ENCODE peak calls at places on chromosomes 7 and 10, in eight cellular contexts. One of them, this sample, is unnamed.

GRCh38 chr10:306007-306406 is 170.8 kb downstream of the ZMYND11 start:
- DNase-seq in HCT116: no peak
- DNase-seq in fibroblast of mammary gland: no peak
- DNase-seq in AG04450: no peak
- DNase-seq in hepatocyte: no peak
- DNase-seq in IMR-90: no peak
- DNase-seq in AG10803: peak
- DNase-seq in mammary epithelial cell: no peak
- DNase-seq in this sample: no peak

GRCh38 chr10:102300289-102300843 is 55.0 kb downstream of the GBF1 start:
- DNase-seq in HCT116: no peak
- DNase-seq in hepatocyte: no peak
- DNase-seq in AG10803: peak
- DNase-seq in AG04450: peak
- DNase-seq in IMR-90: peak
- DNase-seq in fibroblast of mammary gland: peak
- DNase-seq in mammary epithelial cell: no peak
- DNase-seq in this sample: no peak

GRCh38 chr10:132663666-132664365 is 122.1 kb downstream of the NKX6-2 start:
- DNase-seq in mammary epithelial cell: peak
- DNase-seq in hepatocyte: no peak
- DNase-seq in HCT116: no peak
- DNase-seq in AG10803: no peak
- DNase-seq in AG04450: no peak
- DNase-seq in fibroblast of mammary gland: no peak
- DNase-seq in IMR-90: no peak
- DNase-seq in this sample: no peak

GRCh38 chr10:26211781-26212444 is 4.7 kb upstream of the GAD2 start:
- DNase-seq in IMR-90: no peak
- DNase-seq in mammary epithelial cell: no peak
- DNase-seq in hepatocyte: peak
- DNase-seq in HCT116: no peak
- DNase-seq in fibroblast of mammary gland: no peak
- DNase-seq in AG04450: no peak
- DNase-seq in AG10803: no peak
- DNase-seq in this sample: no peak

GRCh38 chr10:34687434-34688205 is 127.5 kb downstream of the PARD3 start:
- DNase-seq in AG10803: no peak
- DNase-seq in fibroblast of mammary gland: peak
- DNase-seq in hepatocyte: no peak
- DNase-seq in HCT116: no peak
- DNase-seq in mammary epithelial cell: no peak
- DNase-seq in AG04450: no peak
- DNase-seq in IMR-90: peak
- DNase-seq in this sample: no peak

GRCh38 chr10:17533731-17534130 is 79.3 kb upstream of the ST8SIA6 start:
- DNase-seq in AG04450: no peak
- DNase-seq in IMR-90: peak
- DNase-seq in AG10803: no peak
- DNase-seq in fibroblast of mammary gland: peak
- DNase-seq in mammary epithelial cell: peak
- DNase-seq in HCT116: no peak
- DNase-seq in hepatocyte: no peak
- DNase-seq in this sample: no peak

GRCh38 chr7:22093936-22094335 is 148.2 kb upstream of the CDCA7L start:
- DNase-seq in HCT116: no peak
- DNase-seq in mammary epithelial cell: no peak
- DNase-seq in fibroblast of mammary gland: no peak
- DNase-seq in IMR-90: no peak
- DNase-seq in AG10803: no peak
- DNase-seq in AG04450: no peak
- DNase-seq in hepatocyte: no peak
- DNase-seq in this sample: no peak

GRCh38 chr7:88758355-88759215 is 915 bp upstream of the ZNF804B start:
- DNase-seq in hepatocyte: peak
- DNase-seq in IMR-90: no peak
- DNase-seq in AG04450: no peak
- DNase-seq in fibroblast of mammary gland: peak
- DNase-seq in HCT116: no peak
- DNase-seq in mammary epithelial cell: no peak
- DNase-seq in AG10803: peak
- DNase-seq in this sample: no peak

GRCh38 chr10:48448796-48449195 is 142.3 kb downstream of the MAPK8 start:
- DNase-seq in AG10803: peak
- DNase-seq in mammary epithelial cell: peak
- DNase-seq in HCT116: no peak
- DNase-seq in hepatocyte: peak
- DNase-seq in IMR-90: peak
- DNase-seq in fibroblast of mammary gland: peak
- DNase-seq in AG04450: no peak
- DNase-seq in this sample: no peak

GRCh38 chr7:50795831-50796230 is 13.1 kb upstream of the GRB10 start:
- DNase-seq in hepatocyte: no peak
- DNase-seq in HCT116: no peak
- DNase-seq in AG04450: no peak
- DNase-seq in mammary epithelial cell: no peak
- DNase-seq in fibroblast of mammary gland: no peak
- DNase-seq in IMR-90: no peak
- DNase-seq in AG10803: no peak
- DNase-seq in this sample: no peak

GRCh38 chr7:143269254-143269653 is 6.0 kb downstream of the GSTK1 start:
- DNase-seq in fibroblast of mammary gland: no peak
- DNase-seq in hepatocyte: no peak
- DNase-seq in IMR-90: no peak
- DNase-seq in HCT116: no peak
- DNase-seq in AG04450: no peak
- DNase-seq in AG10803: no peak
- DNase-seq in mammary epithelial cell: no peak
- DNase-seq in this sample: no peak

GRCh38 chr7:106570948-106571418 is 90.0 kb downstream of the CCDC71L start:
- DNase-seq in fibroblast of mammary gland: no peak
- DNase-seq in mammary epithelial cell: no peak
- DNase-seq in AG04450: no peak
- DNase-seq in IMR-90: peak
- DNase-seq in HCT116: no peak
- DNase-seq in AG10803: peak
- DNase-seq in hepatocyte: no peak
- DNase-seq in this sample: no peak

GRCh38 chr7:20329389-20330175 is 1.1 kb upstream of the ITGB8 start:
- DNase-seq in IMR-90: peak
- DNase-seq in AG10803: peak
- DNase-seq in hepatocyte: peak
- DNase-seq in HCT116: peak
- DNase-seq in AG04450: no peak
- DNase-seq in mammary epithelial cell: peak
- DNase-seq in fibroblast of mammary gland: peak
- DNase-seq in this sample: peak

GRCh38 chr7:114989531-114989930 is 67.6 kb downstream of the MDFIC start:
- DNase-seq in fibroblast of mammary gland: peak
- DNase-seq in AG10803: no peak
- DNase-seq in mammary epithelial cell: no peak
- DNase-seq in hepatocyte: no peak
- DNase-seq in IMR-90: no peak
- DNase-seq in AG04450: no peak
- DNase-seq in HCT116: no peak
- DNase-seq in this sample: no peak

GRCh38 chr10:49534670-49535381 is 4.1 kb downstream of the ERCC6 start:
- DNase-seq in hepatocyte: no peak
- DNase-seq in IMR-90: peak
- DNase-seq in fibroblast of mammary gland: peak
- DNase-seq in AG04450: no peak
- DNase-seq in HCT116: no peak
- DNase-seq in mammary epithelial cell: peak
- DNase-seq in AG10803: peak
- DNase-seq in this sample: no peak

GRCh38 chr10:76558586-76558985 is 1079.0 kb downstream of the KCNMA1 start:
- DNase-seq in HCT116: no peak
- DNase-seq in IMR-90: peak
- DNase-seq in fibroblast of mammary gland: peak
- DNase-seq in mammary epithelial cell: peak
- DNase-seq in AG04450: no peak
- DNase-seq in AG10803: peak
- DNase-seq in hepatocyte: peak
- DNase-seq in this sample: peak

GRCh38 chr10:88337134-88337533 is 246.0 kb downstream of the RNLS start:
- DNase-seq in AG04450: no peak
- DNase-seq in IMR-90: no peak
- DNase-seq in hepatocyte: no peak
- DNase-seq in fibroblast of mammary gland: no peak
- DNase-seq in AG10803: no peak
- DNase-seq in mammary epithelial cell: no peak
- DNase-seq in HCT116: no peak
- DNase-seq in this sample: no peak

GRCh38 chr7:26199301-26200112 is 1.0 kb downstream of the HNRNPA2B1 start:
- DNase-seq in AG10803: peak
- DNase-seq in hepatocyte: peak
- DNase-seq in fibroblast of mammary gland: peak
- DNase-seq in AG04450: no peak
- DNase-seq in HCT116: no peak
- DNase-seq in IMR-90: peak
- DNase-seq in mammary epithelial cell: no peak
- DNase-seq in this sample: peak

GRCh38 chr10:117096559-117097201 is 41.4 kb downstream of the VAX1 start:
- DNase-seq in IMR-90: no peak
- DNase-seq in HCT116: no peak
- DNase-seq in hepatocyte: no peak
- DNase-seq in AG10803: no peak
- DNase-seq in AG04450: no peak
- DNase-seq in fibroblast of mammary gland: no peak
- DNase-seq in mammary epithelial cell: no peak
- DNase-seq in this sample: no peak

GRCh38 chr10:49486738-49487137 is 52.2 kb downstream of the ERCC6 start:
- DNase-seq in AG10803: no peak
- DNase-seq in AG04450: no peak
- DNase-seq in hepatocyte: no peak
- DNase-seq in mammary epithelial cell: no peak
- DNase-seq in fibroblast of mammary gland: no peak
- DNase-seq in IMR-90: no peak
- DNase-seq in HCT116: no peak
- DNase-seq in this sample: no peak

GRCh38 chr7:12031186-12031585 is 179.9 kb upstream of the TMEM106B start:
- DNase-seq in hepatocyte: no peak
- DNase-seq in AG10803: peak
- DNase-seq in fibroblast of mammary gland: no peak
- DNase-seq in IMR-90: peak
- DNase-seq in HCT116: no peak
- DNase-seq in mammary epithelial cell: no peak
- DNase-seq in AG04450: no peak
- DNase-seq in this sample: no peak

GRCh38 chr10:62817763-62818425 is 1.7 kb upstream of the EGR2 start:
- DNase-seq in AG04450: no peak
- DNase-seq in mammary epithelial cell: peak
- DNase-seq in fibroblast of mammary gland: peak
- DNase-seq in HCT116: peak
- DNase-seq in IMR-90: peak
- DNase-seq in AG10803: peak
- DNase-seq in hepatocyte: peak
- DNase-seq in this sample: peak

GRCh38 chr10:60169111-60169510 is 220.6 kb downstream of the ANK3 start:
- DNase-seq in AG04450: no peak
- DNase-seq in HCT116: no peak
- DNase-seq in fibroblast of mammary gland: no peak
- DNase-seq in IMR-90: no peak
- DNase-seq in mammary epithelial cell: no peak
- DNase-seq in hepatocyte: no peak
- DNase-seq in AG10803: no peak
- DNase-seq in this sample: no peak

GRCh38 chr10:119689016-119689564 is 36.8 kb upstream of the INPP5F start:
- DNase-seq in hepatocyte: no peak
- DNase-seq in fibroblast of mammary gland: no peak
- DNase-seq in HCT116: no peak
- DNase-seq in IMR-90: no peak
- DNase-seq in AG10803: no peak
- DNase-seq in mammary epithelial cell: no peak
- DNase-seq in AG04450: no peak
- DNase-seq in this sample: no peak

GRCh38 chr7:19351756-19352155 is 206.5 kb upstream of the FERD3L start:
- DNase-seq in hepatocyte: no peak
- DNase-seq in AG04450: no peak
- DNase-seq in AG10803: peak
- DNase-seq in IMR-90: peak
- DNase-seq in mammary epithelial cell: no peak
- DNase-seq in fibroblast of mammary gland: no peak
- DNase-seq in HCT116: no peak
- DNase-seq in this sample: no peak

GRCh38 chr7:56091591-56091990 is 1.2 kb downstream of the PHKG1 start:
- DNase-seq in hepatocyte: no peak
- DNase-seq in IMR-90: no peak
- DNase-seq in mammary epithelial cell: no peak
- DNase-seq in AG10803: peak
- DNase-seq in HCT116: no peak
- DNase-seq in AG04450: no peak
- DNase-seq in fibroblast of mammary gland: no peak
- DNase-seq in this sample: peak

GRCh38 chr10:46096909-46097575 is 51.0 kb upstream of the MSMB start:
- DNase-seq in AG04450: no peak
- DNase-seq in hepatocyte: no peak
- DNase-seq in mammary epithelial cell: no peak
- DNase-seq in HCT116: no peak
- DNase-seq in IMR-90: no peak
- DNase-seq in AG10803: peak
- DNase-seq in fibroblast of mammary gland: no peak
- DNase-seq in this sample: no peak

GRCh38 chr7:68752485-68752884 is 845.8 kb upstream of the AUTS2 start:
- DNase-seq in fibroblast of mammary gland: no peak
- DNase-seq in AG04450: no peak
- DNase-seq in hepatocyte: no peak
- DNase-seq in mammary epithelial cell: no peak
- DNase-seq in IMR-90: no peak
- DNase-seq in HCT116: no peak
- DNase-seq in AG10803: peak
- DNase-seq in this sample: no peak
- TF ChIP-seq CTCF in fibroblast of mammary gland: no peak
- TF ChIP-seq CTCF in AG04450: no peak
- TF ChIP-seq CTCF in hepatocyte: no peak
- TF ChIP-seq CTCF in mammary epithelial cell: no peak
- TF ChIP-seq CTCF in IMR-90: no peak
- TF ChIP-seq CTCF in HCT116: no peak
- TF ChIP-seq CTCF in AG10803: no peak
- TF ChIP-seq CTCF in this sample: no peak

GRCh38 chr10:104120512-104120902 is 1.5 kb upstream of the SFR1 start:
- DNase-seq in fibroblast of mammary gland: no peak
- DNase-seq in HCT116: no peak
- DNase-seq in mammary epithelial cell: no peak
- DNase-seq in IMR-90: no peak
- DNase-seq in AG04450: no peak
- DNase-seq in AG10803: no peak
- DNase-seq in hepatocyte: no peak
- DNase-seq in this sample: no peak
- H3K4me3 ChIP-seq in fibroblast of mammary gland: no peak
- H3K4me3 ChIP-seq in HCT116: no peak
- H3K4me3 ChIP-seq in mammary epithelial cell: peak
- H3K4me3 ChIP-seq in IMR-90: peak
- H3K4me3 ChIP-seq in AG04450: peak
- H3K4me3 ChIP-seq in AG10803: peak
- H3K4me3 ChIP-seq in hepatocyte: no peak
- H3K4me3 ChIP-seq in this sample: no peak

GRCh38 chr10:113216068-113216467 is 266.0 kb downstream of the TCF7L2 start:
- DNase-seq in fibroblast of mammary gland: no peak
- DNase-seq in AG10803: peak
- DNase-seq in mammary epithelial cell: peak
- DNase-seq in AG04450: no peak
- DNase-seq in hepatocyte: no peak
- DNase-seq in IMR-90: no peak
- DNase-seq in HCT116: peak
- DNase-seq in this sample: no peak
- TF ChIP-seq CTCF in fibroblast of mammary gland: no peak
- TF ChIP-seq CTCF in AG10803: peak
- TF ChIP-seq CTCF in mammary epithelial cell: peak
- TF ChIP-seq CTCF in AG04450: no peak
- TF ChIP-seq CTCF in hepatocyte: peak
- TF ChIP-seq CTCF in IMR-90: no peak
- TF ChIP-seq CTCF in HCT116: peak
- TF ChIP-seq CTCF in this sample: no peak

GRCh38 chr10:125989791-125990190 is 93.4 kb downstream of the FANK1 start:
- DNase-seq in fibroblast of mammary gland: no peak
- DNase-seq in hepatocyte: no peak
- DNase-seq in mammary epithelial cell: no peak
- DNase-seq in IMR-90: no peak
- DNase-seq in AG04450: no peak
- DNase-seq in HCT116: no peak
- DNase-seq in AG10803: no peak
- DNase-seq in this sample: no peak
- H3K4me3 ChIP-seq in fibroblast of mammary gland: no peak
- H3K4me3 ChIP-seq in hepatocyte: no peak
- H3K4me3 ChIP-seq in mammary epithelial cell: no peak
- H3K4me3 ChIP-seq in IMR-90: no peak
- H3K4me3 ChIP-seq in AG04450: no peak
- H3K4me3 ChIP-seq in HCT116: no peak
- H3K4me3 ChIP-seq in AG10803: no peak
- H3K4me3 ChIP-seq in this sample: no peak